ENCODE peak calls at places on chromosomes 13 and 19, in five cellular contexts. C, W, G, U and X are unnamed samples.

GRCh38 chr13:48043789-48044503 is 6.4 kb downstream of the NUDT15 start:
- DNase-seq in C (no peak), W (no peak), G (no peak), U (no peak), X (no peak)

GRCh38 chr13:113616991-113617749 is 32.6 kb downstream of the TFDP1 start:
- DNase-seq in C (no peak), W (no peak), G (peak; percentile 59), U (no peak), X (no peak)

GRCh38 chr13:111645598-111646463 is 325.4 kb downstream of the TEX29 start:
- DNase-seq in C (no peak), W (no peak), G (no peak), U (no peak), X (no peak)

GRCh38 chr13:107099661-107100060 is 531.7 kb upstream of the ARGLU1 start:
- DNase-seq in C (no peak), W (no peak), G (no peak), U (no peak), X (no peak)

GRCh38 chr19:18763674-18764590 is 27.2 kb downstream of the COMP start:
- DNase-seq in C (no peak), W (peak; percentile 84), G (no peak), U (no peak), X (no peak)

GRCh38 chr13:34671136-34671535 is 270.9 kb upstream of the NBEA start:
- DNase-seq in C (no peak), W (no peak), G (no peak), U (no peak), X (no peak)

GRCh38 chr19:19335408-19336158 is 15.0 kb downstream of the MAU2 start:
- DNase-seq in C (no peak), W (no peak), G (no peak), U (no peak), X (no peak)

GRCh38 chr19:42198676-42199439 is 18.6 kb downstream of the DEDD2 start:
- DNase-seq in C (peak; percentile 74), W (no peak), G (peak; percentile 75), U (peak; percentile 88), X (peak; percentile 71)

GRCh38 chr19:50982186-50982585 is 1.5 kb downstream of the KLK7 start:
- DNase-seq in C (no peak), W (no peak), G (no peak), U (no peak), X (no peak)

GRCh38 chr13:64075543-64076271 is 2660.1 kb upstream of the PCDH20 start:
- DNase-seq in C (no peak), W (no peak), G (peak; percentile 41), U (no peak), X (no peak)

GRCh38 chr13:37001921-37002250 is 1.3 kb downstream of the EXOSC8 start:
- DNase-seq in C (no peak), W (no peak), G (no peak), U (no peak), X (no peak)

GRCh38 chr19:13835791-13836723 is 40.8 kb downstream of the ZSWIM4 start:
- DNase-seq in C (peak; percentile 25), W (no peak), G (peak; percentile 86), U (peak; percentile 32), X (no peak)

GRCh38 chr19:3125900-3126524 is 9.8 kb upstream of the GNA15 start:
- DNase-seq in C (peak; percentile 79), W (no peak), G (peak; percentile 87), U (peak; percentile 59), X (peak; percentile 76)

GRCh38 chr13:21326155-21327030 is 132.7 kb downstream of the ZDHHC20 start:
- DNase-seq in C (peak; percentile 20), W (no peak), G (no peak), U (no peak), X (no peak)

GRCh38 chr19:55131421-55131820 is 14.0 kb upstream of the PPP1R12C start:
- DNase-seq in C (no peak), W (no peak), G (peak; percentile 34), U (no peak), X (no peak)

GRCh38 chr13:49776871-49777270 is 15.6 kb downstream of the KPNA3 start:
- DNase-seq in C (no peak), W (no peak), G (no peak), U (no peak), X (no peak)

GRCh38 chr13:97018029-97018819 is 23.9 kb upstream of the OXGR1 start:
- DNase-seq in C (peak; percentile 18), W (peak; percentile 9), G (no peak), U (peak; percentile 17), X (no peak)

GRCh38 chr13:27857271-27857670 is 62.5 kb upstream of the PDX1 start:
- DNase-seq in C (no peak), W (no peak), G (no peak), U (no peak), X (no peak)

GRCh38 chr19:46147791-46148288 is at the start of gene IGFL2:
- DNase-seq in C (no peak), W (peak; percentile 35), G (no peak), U (no peak), X (no peak)

GRCh38 chr19:35206379-35206778 is 22.2 kb downstream of the FAM187B start:
- DNase-seq in C (peak; percentile 62), W (no peak), G (no peak), U (peak; percentile 79), X (peak; percentile 51)

GRCh38 chr13:113219311-113219940 is 10.0 kb downstream of the CUL4A start:
- DNase-seq in C (no peak), W (no peak), G (no peak), U (no peak), X (no peak)

GRCh38 chr13:43611631-43612416 is 174.9 kb downstream of the ENOX1 start:
- DNase-seq in C (no peak), W (no peak), G (no peak), U (no peak), X (no peak)

GRCh38 chr13:53873558-53873957 is 844.9 kb downstream of the OLFM4 start:
- DNase-seq in C (no peak), W (no peak), G (no peak), U (no peak), X (no peak)

GRCh38 chr13:27362064-27362751 is 62.2 kb upstream of the GTF3A start:
- DNase-seq in C (peak; percentile 82), W (no peak), G (peak; percentile 96), U (peak; percentile 67), X (peak; percentile 55)

GRCh38 chr13:95360464-95361097 is 59.3 kb upstream of the ABCC4 start:
- DNase-seq in C (no peak), W (no peak), G (no peak), U (no peak), X (no peak)

GRCh38 chr19:6402834-6403608 is 10.1 kb upstream of the GTF2F1 start:
- DNase-seq in C (no peak), W (no peak), G (no peak), U (no peak), X (no peak)

GRCh38 chr19:53333071-53333465 is 481 bp upstream of the ZNF845 start:
- DNase-seq in C (peak; percentile 27), W (no peak), G (peak; percentile 83), U (no peak), X (no peak)

GRCh38 chr13:44230071-44230470 is 143.6 kb upstream of the SERP2 start:
- DNase-seq in C (no peak), W (no peak), G (no peak), U (no peak), X (no peak)

GRCh38 chr13:45769072-45769471 is 67.0 kb downstream of the CBY2 start:
- DNase-seq in C (no peak), W (no peak), G (no peak), U (no peak), X (no peak)

GRCh38 chr13:85441975-85442374 is 357.2 kb downstream of the SLITRK6 start:
- DNase-seq in C (no peak), W (no peak), G (no peak), U (no peak), X (no peak)

GRCh38 chr19:14139944-14140343 is 3.6 kb upstream of the ASF1B start:
- DNase-seq in C (no peak), W (no peak), G (no peak), U (no peak), X (no peak)

GRCh38 chr19:10713317-10713716 is 4.6 kb upstream of the DNM2 start:
- DNase-seq in C (no peak), W (no peak), G (no peak), U (no peak), X (no peak)

DNA sequence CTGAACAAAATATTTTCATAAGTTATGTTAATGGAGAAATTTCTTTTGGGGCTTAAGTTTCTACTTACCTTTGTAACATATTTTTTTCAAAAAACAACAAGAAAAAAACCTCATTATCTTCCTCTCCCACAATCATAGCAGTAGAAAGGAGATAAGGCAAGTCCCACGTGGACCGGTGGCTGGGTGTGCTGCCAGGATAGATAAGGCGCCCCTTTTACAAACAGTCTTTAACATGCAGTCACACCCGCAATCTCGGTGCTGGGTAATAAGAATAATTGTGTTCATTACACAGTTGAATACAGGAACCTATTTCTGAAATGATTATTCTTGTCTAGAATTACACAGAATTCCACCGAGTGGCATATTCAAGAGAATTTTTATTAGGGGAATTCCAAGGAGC is 1202.3 kb downstream of the UQCRFS1 start:
- DNase-seq in C (no peak), W (no peak), G (no peak), U (no peak), X (no peak)
- H3K9me3 ChIP-seq in C (no peaks in the 10 kb centered on the region), W (peaks cover 2% of the 10 kb centered on the region), G (peaks cover 2% of the 10 kb centered on the region), U (no peaks in the 10 kb centered on the region), X (no peaks in the 10 kb centered on the region)

DNA sequence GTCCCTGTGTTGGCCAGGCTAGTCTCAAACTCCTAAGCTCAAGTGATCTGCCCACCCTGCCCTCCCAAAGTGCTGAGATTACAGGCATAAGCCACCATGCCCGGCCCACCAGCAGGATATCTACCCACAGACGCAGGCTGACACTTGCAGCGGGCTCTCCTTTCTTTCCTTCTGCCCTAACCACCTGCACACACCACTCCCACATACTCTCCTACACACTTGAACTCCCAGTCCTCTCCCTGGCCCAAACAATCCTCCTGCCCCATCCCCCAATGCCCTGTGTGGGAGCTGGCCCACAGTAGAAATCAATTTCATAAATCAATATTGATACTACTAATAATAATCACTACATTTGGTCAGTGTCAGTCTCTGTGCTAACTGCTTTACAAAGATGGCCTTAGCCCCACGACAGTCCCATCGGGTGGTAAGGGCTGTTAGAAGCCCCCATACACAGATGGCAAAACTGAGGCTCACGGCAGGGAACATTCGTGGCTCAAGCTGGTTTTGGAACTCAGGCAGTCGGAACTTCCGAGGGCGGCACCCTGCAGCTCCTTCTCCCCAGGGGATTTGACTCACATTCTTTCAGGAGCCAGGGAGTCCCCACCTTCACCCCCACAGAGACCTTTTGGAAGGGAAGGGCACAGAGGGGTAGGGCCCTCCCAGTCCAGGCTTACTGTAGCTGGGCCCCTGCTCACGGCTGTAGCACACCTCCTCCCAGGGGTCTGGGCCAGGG is 3.4 kb upstream of the DPF1 start:
- DNase-seq in C (no peak), W (no peak), G (no peak), U (no peak), X (no peak)
- H3K9me3 ChIP-seq in C (no peaks in the 10 kb centered on the region), W (no peaks in the 10 kb centered on the region), G (no peaks in the 10 kb centered on the region), U (no peaks in the 10 kb centered on the region), X (no peaks in the 10 kb centered on the region)

GRCh38 chr19:17323274-17323972 is 11.2 kb downstream of the ANO8 start:
- DNase-seq in C (no peak), W (no peak), G (no peak), U (no peak), X (no peak)
- H3K9me3 ChIP-seq in C (no peaks in the 10 kb centered on the region), W (no peaks in the 10 kb centered on the region), G (no peaks in the 10 kb centered on the region), U (no peaks in the 10 kb centered on the region), X (no peaks in the 10 kb centered on the region)

DNA sequence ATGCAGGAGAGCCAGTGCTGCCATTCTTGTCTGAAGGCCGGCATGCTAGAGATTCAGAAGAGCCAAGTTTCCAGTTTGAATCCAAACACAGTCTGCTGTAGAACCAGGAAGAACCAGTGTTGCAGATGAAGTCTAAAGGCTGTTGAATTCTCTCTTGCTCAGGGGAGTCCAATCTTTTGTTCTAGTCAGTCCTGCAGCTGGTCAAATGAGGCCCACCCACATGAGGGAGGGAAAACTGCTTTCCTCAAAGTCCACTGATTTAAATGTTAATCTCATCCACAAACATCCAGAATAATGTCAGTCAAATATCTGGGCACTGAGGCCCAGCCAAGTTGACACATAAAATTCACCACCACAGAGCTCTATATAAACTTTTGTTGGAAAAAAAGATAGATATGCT is 136.6 kb downstream of the FRY start:
- DNase-seq in C (no peak), W (no peak), G (no peak), U (no peak), X (no peak)
- H3K9me3 ChIP-seq in C (no peaks in the 10 kb centered on the region), W (no peaks in the 10 kb centered on the region), G (no peaks in the 10 kb centered on the region), U (no peaks in the 10 kb centered on the region), X (no peaks in the 10 kb centered on the region)